ENCODE peak calls at places on chromosomes 6 and 20, in five cellular contexts. H is activated naive CD8-positive, alpha-beta T cell treated with anti-CD3 and anti-CD28 coated beads for 36 hours; J is stimulated activated CD8-positive, alpha-beta memory T cell treated with anti-CD3 and anti-CD28 coated beads, Interleukin-15, amount 100 ng/mL, for 4 hours; L is NCI-H2081; F is M059J. E is an unnamed sample.
A peak's percentile ranks its signal among the peaks of the same experiment; 100 is the strongest.

GRCh38 chr20:18688676-18689075 is 100.8 kb downstream of the DTD1 start:
- DNase-seq in H (no peak), J (no peak), L (no peak), F (no peak), E (no peak)

GRCh38 chr6:167707686-167708500 is 118.8 kb upstream of the AFDN start:
- DNase-seq in H (no peak), J (no peak), L (no peak), F (no peak), E (no peak)

GRCh38 chr20:17626217-17627007 is 55.6 kb downstream of the RRBP1 start:
- DNase-seq in H (no peak), J (no peak), L (no peak), F (no peak), E (no peak)

GRCh38 chr6:2973656-2974055 is 2.3 kb upstream of the SERPINB6 start:
- DNase-seq in H (no peak), J (no peak), L (no peak), F (peak; percentile 89), E (peak; percentile 65)

GRCh38 chr6:135202821-135203220 is 21.7 kb downstream of the MYB start:
- DNase-seq in H (no peak), J (no peak), L (no peak), F (no peak), E (no peak)

GRCh38 chr6:10850728-10851127 is 12.4 kb upstream of the MAK start:
- DNase-seq in H (no peak), J (no peak), L (no peak), F (no peak), E (no peak)

GRCh38 chr20:50731055-50731929 is at the start of gene PARD6B:
- DNase-seq in H (peak; percentile 99), J (peak; percentile 100), L (peak; percentile 99), F (peak; percentile 99), E (peak; percentile 97)

GRCh38 chr6:33840064-33840926 is 36.5 kb upstream of the MLN start:
- DNase-seq in H (peak; percentile 52), J (peak; percentile 25), L (no peak), F (peak; percentile 100), E (peak; percentile 100)

GRCh38 chr20:32050851-32051556 is 1.0 kb upstream of the HCK start:
- DNase-seq in H (no peak), J (no peak), L (no peak), F (no peak), E (no peak)

GRCh38 chr20:4014031-4014474 is 1.3 kb downstream of the RNF24 start:
- DNase-seq in H (no peak), J (no peak), L (peak; percentile 86), F (peak; percentile 95), E (peak; percentile 78)

GRCh38 chr6:142728910-142729481 is 216.0 kb downstream of the HIVEP2 start:
- DNase-seq in H (no peak), J (no peak), L (no peak), F (no peak), E (peak; percentile 79)

GRCh38 chr20:774016-774679 is 5.8 kb upstream of the SLC52A3 start:
- DNase-seq in H (no peak), J (no peak), L (no peak), F (peak; percentile 26), E (no peak)

GRCh38 chr6:15299430-15300131 is 53.7 kb downstream of the JARID2 start:
- DNase-seq in H (peak; percentile 72), J (peak; percentile 48), L (no peak), F (peak; percentile 58), E (peak; percentile 65)

GRCh38 chr20:44642203-44643153 is 9.0 kb downstream of the ADA start:
- DNase-seq in H (peak; percentile 12), J (no peak), L (peak; percentile 66), F (peak; percentile 96), E (peak; percentile 92)